ENCODE peak calls at places on chromosome 5, in five cellular contexts. M, D, C, L and A are unnamed samples.

GRCh38 chr5:14202462-14202861 is 59.3 kb downstream of the TRIO start:
- DNase-seq in M (no peak), D (no peak), C (no peak), L (no peak), A (no peak)

GRCh38 chr5:148384389-148384756 is 615 bp downstream of the FBXO38 start:
- DNase-seq in M (no peak), D (no peak), C (no peak), L (no peak), A (no peak)

GRCh38 chr5:10863763-10864383 is 102.8 kb upstream of the DAP start:
- DNase-seq in M (no peak), D (no peak), C (peak), L (peak), A (peak)

GRCh38 chr5:77431286-77431685 is 60.8 kb downstream of the WDR41 start:
- DNase-seq in M (no peak), D (no peak), C (no peak), L (no peak), A (no peak)

GRCh38 chr5:5473224-5473623 is 50.7 kb downstream of the ICE1 start:
- DNase-seq in M (no peak), D (no peak), C (no peak), L (no peak), A (no peak)

GRCh38 chr5:135239461-135240282 is 159.4 kb downstream of the MACROH2A1 start:
- DNase-seq in M (peak), D (no peak), C (no peak), L (no peak), A (no peak)

GRCh38 chr5:37774912-37775483 is 64.8 kb downstream of the GDNF start:
- DNase-seq in M (no peak), D (no peak), C (peak), L (no peak), A (no peak)

GRCh38 chr5:89179761-89180160 is 296.8 kb upstream of the MEF2C start:
- DNase-seq in M (no peak), D (no peak), C (no peak), L (no peak), A (no peak)

GRCh38 chr5:139636207-139636792 is 11.8 kb upstream of the CXXC5 start:
- DNase-seq in M (no peak), D (peak), C (peak), L (peak), A (no peak)

GRCh38 chr5:139186752-139187326 is 11.3 kb downstream of the SIL1 start:
- DNase-seq in M (no peak), D (no peak), C (no peak), L (no peak), A (no peak)

GRCh38 chr5:88732181-88732633 is 150.8 kb downstream of the MEF2C start:
- DNase-seq in M (no peak), D (no peak), C (no peak), L (no peak), A (no peak)

GRCh38 chr5:160441352-160441781 is 19.7 kb downstream of the PTTG1 start:
- DNase-seq in M (no peak), D (no peak), C (no peak), L (no peak), A (no peak)

GRCh38 chr5:90546216-90546837 is 12.3 kb upstream of the ADGRV1 start:
- DNase-seq in M (no peak), D (no peak), C (no peak), L (no peak), A (no peak)

GRCh38 chr5:111743993-111744392 is 13.0 kb downstream of the NREP start:
- DNase-seq in M (no peak), D (no peak), C (no peak), L (no peak), A (no peak)

GRCh38 chr5:123517479-123517878 is 5.5 kb downstream of the CSNK1G3 start:
- DNase-seq in M (no peak), D (no peak), C (no peak), L (no peak), A (no peak)

GRCh38 chr5:140261403-140262171 is 41.3 kb downstream of the PFDN1 start:
- DNase-seq in M (peak), D (no peak), C (no peak), L (peak), A (no peak)